ENCODE peak calls at places on chromosomes 6 and 20, in six cellular contexts. L, P, U, C, G and Q are unnamed samples.

GRCh38 chr20:22918286-22918983 is 116.7 kb upstream of the SSTR4 start:
- DNase-seq in L (no peak), P (no peak), U (no peak), C (no peak), G (no peak), Q (no peak)

GRCh38 chr6:137724495-137725211 is 142.4 kb upstream of the TNFAIP3 start:
- DNase-seq in L (no peak), P (no peak), U (no peak), C (no peak), G (no peak), Q (no peak)

GRCh38 chr6:157184202-157185015 is 138.9 kb downstream of the TMEM242 start:
- DNase-seq in L (peak), P (peak), U (peak), C (no peak), G (peak), Q (peak)

GRCh38 chr6:67292169-67292568 is 1342.9 kb upstream of the ADGRB3 start:
- DNase-seq in L (no peak), P (no peak), U (no peak), C (no peak), G (no peak), Q (no peak)

GRCh38 chr6:117506180-117506835 is 23.8 kb downstream of the DCBLD1 start:
- DNase-seq in L (no peak), P (no peak), U (peak), C (no peak), G (no peak), Q (no peak)

GRCh38 chr6:127146935-127147334 is 28.5 kb downstream of the RSPO3 start:
- DNase-seq in L (no peak), P (no peak), U (no peak), C (no peak), G (no peak), Q (no peak)

GRCh38 chr6:105120570-105120969 is 59.2 kb downstream of the POPDC3 start:
- DNase-seq in L (no peak), P (no peak), U (no peak), C (no peak), G (no peak), Q (no peak)

GRCh38 chr20:41185013-41185757 is 47.8 kb downstream of the PLCG1 start:
- DNase-seq in L (no peak), P (peak), U (no peak), C (no peak), G (peak), Q (no peak)

GRCh38 chr6:138654715-138655634 is 118.6 kb upstream of the CCDC28A start:
- DNase-seq in L (peak), P (no peak), U (no peak), C (peak), G (no peak), Q (no peak)

GRCh38 chr6:67394254-67394653 is 1240.8 kb upstream of the ADGRB3 start:
- DNase-seq in L (no peak), P (no peak), U (no peak), C (no peak), G (no peak), Q (no peak)

GRCh38 chr6:120671519-120671918 is 662.8 kb downstream of the TBC1D32 start:
- DNase-seq in L (peak), P (peak), U (peak), C (no peak), G (no peak), Q (peak)

GRCh38 chr6:97026298-97026697 is 101.8 kb downstream of the KLHL32 start:
- DNase-seq in L (no peak), P (no peak), U (no peak), C (no peak), G (peak), Q (no peak)

GRCh38 chr6:127402890-127403617 is 56.1 kb downstream of the KIAA0408 start:
- DNase-seq in L (no peak), P (no peak), U (no peak), C (no peak), G (no peak), Q (no peak)

GRCh38 chr6:34090495-34090894 is 55.4 kb downstream of the GRM4 start:
- DNase-seq in L (no peak), P (no peak), U (no peak), C (no peak), G (no peak), Q (no peak)

DNA sequence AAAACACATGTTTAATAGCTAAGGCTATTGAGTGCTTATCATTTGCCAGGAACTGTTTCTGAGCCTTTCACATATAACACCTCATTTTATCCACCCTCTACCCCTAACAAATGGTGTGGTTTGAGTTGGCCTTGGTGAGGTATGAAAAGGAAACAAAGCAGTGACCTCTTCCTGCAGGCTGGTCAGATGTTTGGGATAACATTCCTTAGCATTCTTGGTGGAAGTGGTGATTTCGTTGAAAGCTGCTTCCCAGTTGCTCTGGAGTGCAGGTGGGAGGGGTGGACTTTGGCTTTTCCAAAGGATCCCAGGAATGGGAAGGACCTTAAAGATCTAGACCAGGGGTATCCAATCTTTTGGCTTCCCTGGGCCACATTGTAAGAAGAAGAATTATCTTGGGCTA is 41.3 kb downstream of the CARMIL1 start:
- DNase-seq in L (no peak), P (no peak), U (no peak), C (no peak), G (no peak), Q (no peak)
- TF ChIP-seq JUND in L (no peak), P (no peak), U (no peak), C (no peak), G (no peak), Q (no peak)

GRCh38 chr6:5213851-5214507 is 46.8 kb downstream of the LYRM4 start:
- DNase-seq in L (no peak), P (no peak), U (no peak), C (no peak), G (no peak), Q (no peak)
- TF ChIP-seq JUND in L (no peak), P (no peak), U (no peak), C (no peak), G (no peak), Q (no peak)

DNA sequence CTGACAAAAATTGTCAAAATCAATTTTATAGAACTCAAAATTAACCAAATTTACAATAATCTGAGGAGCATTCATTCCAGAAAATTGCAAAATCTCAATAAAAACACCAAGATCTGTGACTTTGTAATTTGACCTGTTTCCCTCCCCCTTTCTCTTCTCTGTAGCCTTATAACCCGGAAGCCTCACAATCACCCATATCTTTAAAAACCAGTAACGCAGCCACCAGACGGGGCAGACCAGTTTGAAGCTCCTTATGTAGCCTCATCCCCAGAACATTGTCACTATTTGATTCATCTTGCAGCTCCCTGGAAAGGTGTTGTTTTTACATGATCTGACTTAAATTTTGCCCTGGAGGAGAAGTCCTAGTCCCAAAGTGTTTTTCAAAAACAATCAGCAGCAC is 27.5 kb upstream of the TGM6 start:
- DNase-seq in L (no peak), P (no peak), U (no peak), C (no peak), G (no peak), Q (no peak)
- TF ChIP-seq JUND in L (no peak), P (no peak), U (no peak), C (no peak), G (no peak), Q (no peak)

GRCh38 chr20:17520583-17520982 is 10.6 kb downstream of the BFSP1 start:
- DNase-seq in L (no peak), P (no peak), U (no peak), C (no peak), G (no peak), Q (peak)
- TF ChIP-seq JUND in L (no peak), P (no peak), U (no peak), C (no peak), G (no peak), Q (no peak)

GRCh38 chr6:108712946-108713345 is 135.3 kb upstream of the ARMC2 start:
- DNase-seq in L (no peak), P (no peak), U (no peak), C (no peak), G (no peak), Q (peak)

GRCh38 chr6:108710046-108710445 is 138.2 kb upstream of the ARMC2 start:
- DNase-seq in L (no peak), P (no peak), U (no peak), C (no peak), G (no peak), Q (no peak)

GRCh38 chr6:108711094-108711493 is 137.1 kb upstream of the ARMC2 start:
- DNase-seq in L (no peak), P (no peak), U (no peak), C (no peak), G (no peak), Q (no peak)

GRCh38 chr6:108711831-108712230 is 136.4 kb upstream of the ARMC2 start:
- DNase-seq in L (no peak), P (no peak), U (no peak), C (no peak), G (no peak), Q (no peak)

DNA sequence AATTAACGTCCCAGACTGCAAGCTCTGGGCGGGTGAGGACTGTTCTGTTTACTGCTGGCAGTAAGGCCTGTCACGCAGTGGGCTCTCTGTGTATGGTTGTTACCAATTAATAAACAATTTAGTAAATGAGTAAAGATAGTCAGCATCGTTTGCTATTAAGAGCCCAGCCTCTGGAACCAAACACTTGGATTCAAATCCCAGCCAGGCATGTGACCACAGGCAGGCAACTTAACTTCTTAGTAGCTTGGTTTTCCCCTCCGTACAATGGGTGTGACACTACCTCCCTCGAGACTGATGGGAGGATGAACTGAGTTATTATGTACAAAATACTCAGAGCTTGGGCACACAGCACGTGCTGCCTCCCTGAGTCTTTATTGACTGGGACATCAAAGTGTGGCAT is 137.7 kb upstream of the ARMC2 start:
- DNase-seq in L (no peak), P (no peak), U (no peak), C (no peak), G (no peak), Q (no peak)
- TF ChIP-seq JUND in L (no peak), P (no peak), U (no peak), C (no peak), G (no peak), Q (no peak)

DNA sequence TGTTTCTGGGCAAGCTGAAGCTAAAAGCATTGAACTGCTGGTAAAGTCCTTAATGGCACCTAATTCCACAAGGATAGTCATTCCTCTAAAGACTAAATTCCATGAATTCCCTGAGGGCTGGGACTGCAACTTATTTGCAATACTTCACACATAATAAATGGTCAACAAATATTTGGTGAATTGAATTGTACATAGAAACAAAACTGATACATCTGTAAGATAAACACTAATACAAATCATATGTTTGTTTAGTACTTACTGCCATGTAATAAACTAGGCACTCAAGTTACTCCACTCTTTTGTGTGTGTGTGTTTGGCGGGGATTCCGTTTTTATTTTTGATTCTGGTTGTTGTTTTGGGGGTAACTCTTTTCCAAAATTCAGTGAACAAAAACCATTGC is 75.0 kb upstream of the SNRPB2 start:
- DNase-seq in L (no peak), P (no peak), U (no peak), C (no peak), G (no peak), Q (peak)
- TF ChIP-seq JUND in L (no peak), P (no peak), U (no peak), C (no peak), G (no peak), Q (peak)

DNA sequence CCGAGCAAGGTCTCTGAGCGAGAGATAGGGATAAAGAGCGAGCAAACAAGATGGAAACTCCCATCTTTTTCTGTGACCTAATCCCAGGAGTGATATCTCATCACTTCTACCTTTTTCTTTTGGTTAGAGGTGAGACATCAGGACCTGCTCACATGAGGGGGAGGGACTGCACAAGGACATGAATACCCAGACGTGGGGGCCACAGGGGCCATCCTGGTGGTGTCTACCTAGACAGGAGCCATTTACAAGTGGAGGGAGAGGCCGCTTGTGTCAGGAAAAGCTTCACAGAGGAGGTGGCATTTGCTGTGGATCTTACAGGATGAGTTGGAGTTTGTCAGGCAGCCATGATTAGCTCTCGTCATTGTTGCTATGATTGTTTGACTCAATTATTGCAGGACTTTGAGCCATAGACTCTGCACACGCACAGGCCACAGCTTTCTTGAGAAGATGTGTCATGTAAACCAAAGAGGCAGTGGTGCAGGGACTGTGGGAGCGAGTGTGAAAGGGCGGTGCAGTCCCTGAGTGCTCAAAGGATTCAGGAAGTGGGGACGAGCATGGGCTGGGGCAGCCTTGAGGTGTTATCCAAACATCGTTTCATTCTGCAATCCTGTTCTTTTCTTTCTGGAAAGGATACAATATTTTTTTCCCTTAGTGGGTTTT is 7.7 kb downstream of the NPEPL1 start:
- DNase-seq in L (no peak), P (no peak), U (no peak), C (no peak), G (no peak), Q (no peak)
- TF ChIP-seq JUND in L (no peak), P (no peak), U (no peak), C (no peak), G (no peak), Q (no peak)

DNA sequence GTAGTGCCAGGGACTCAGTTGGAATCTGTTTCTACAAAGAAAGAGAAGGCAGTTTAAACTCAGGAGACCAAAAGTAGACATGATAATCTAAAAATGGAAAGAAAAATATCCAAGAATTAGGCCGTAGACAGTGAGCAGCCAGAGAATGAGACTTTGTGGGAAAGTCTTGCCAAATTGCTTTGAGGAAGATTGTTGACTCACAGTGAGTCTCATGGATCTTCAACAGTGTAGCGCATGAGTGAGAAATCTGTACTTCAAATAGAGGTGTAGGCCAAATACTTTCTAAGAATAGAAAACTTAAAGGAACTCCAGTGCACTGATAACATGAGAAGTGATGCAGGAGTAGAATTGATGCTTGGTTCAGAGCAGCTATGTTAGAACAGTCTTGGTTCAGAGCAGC is 284.5 kb downstream of the HTR1B start:
- DNase-seq in L (no peak), P (no peak), U (no peak), C (no peak), G (no peak), Q (no peak)
- TF ChIP-seq JUND in L (no peak), P (no peak), U (no peak), C (no peak), G (no peak), Q (no peak)

GRCh38 chr20:45947110-45947866 is 12.8 kb downstream of the PCIF1 start:
- DNase-seq in L (no peak), P (no peak), U (no peak), C (no peak), G (no peak), Q (no peak)
- TF ChIP-seq JUND in L (no peak), P (no peak), U (no peak), C (no peak), G (no peak), Q (no peak)